ENCODE peak calls at places on chromosome 10, in five cellular contexts. H is fibroblast of the aortic adventitia, N is AG10803, E is DND-41, W is RWPE1. S is an unnamed sample.

GRCh38 chr10:99694171-99694570 is 34.9 kb downstream of the ENTPD7 start:
- DNase-seq in W (no peak), N (peak; percentile 92), E (no peak), H (peak; percentile 75), S (no peak)

GRCh38 chr10:78934499-78934898 is 134.3 kb upstream of the ZMIZ1 start:
- DNase-seq in E (no peak), N (peak; percentile 46), W (no peak), H (peak; percentile 20), S (no peak)

GRCh38 chr10:103086799-103087198 is 106.3 kb downstream of the NT5C2 start:
- DNase-seq in N (no peak), E (no peak), H (no peak), W (no peak), S (no peak)

GRCh38 chr10:72808001-72808400 is 85.5 kb upstream of the OIT3 start:
- DNase-seq in E (no peak), W (no peak), H (no peak), N (no peak), S (no peak)

GRCh38 chr10:93068411-93069244 is 5.1 kb upstream of the CYP26A1 start:
- DNase-seq in N (peak; percentile 30), H (no peak), E (no peak), W (no peak), S (peak; percentile 72)

GRCh38 chr10:17244712-17245365 is 16.8 kb downstream of the VIM start:
- DNase-seq in H (peak; percentile 34), W (no peak), E (no peak), N (peak; percentile 52), S (no peak)

GRCh38 chr10:112343056-112343806 is 30.7 kb upstream of the ACSL5 start:
- DNase-seq in E (no peak), H (no peak), W (no peak), N (no peak), S (no peak)

GRCh38 chr10:27744478-27745379 is 890 bp downstream of the MKX start:
- DNase-seq in E (no peak), H (no peak), N (peak; percentile 71), W (no peak), S (peak; percentile 71)

GRCh38 chr10:102122450-102122849 is 2.3 kb upstream of the LDB1 start:
- DNase-seq in E (no peak), H (no peak), N (no peak), W (no peak), S (no peak)

GRCh38 chr10:18158698-18159342 is 18.6 kb downstream of the CACNB2 start:
- DNase-seq in N (peak; percentile 65), W (no peak), H (peak; percentile 83), E (no peak), S (no peak)

GRCh38 chr10:116774728-116775151 is 32.4 kb upstream of the HSPA12A start:
- DNase-seq in H (no peak), N (no peak), E (no peak), W (peak; percentile 70), S (no peak)

GRCh38 chr10:13712799-13713581 is 126.2 kb downstream of the PRPF18 start:
- DNase-seq in W (peak; percentile 80), E (peak; percentile 62), N (peak; percentile 98), H (peak; percentile 97), S (no peak)

GRCh38 chr10:78634835-78635234 is 433.9 kb upstream of the ZMIZ1 start:
- DNase-seq in W (no peak), H (peak; percentile 91), N (peak; percentile 60), E (no peak), S (no peak)

GRCh38 chr10:78757542-78757941 is 311.2 kb upstream of the ZMIZ1 start:
- DNase-seq in W (peak; percentile 42), E (no peak), N (peak; percentile 83), H (peak; percentile 65), S (no peak)

GRCh38 chr10:27865221-27865635 is 119.6 kb upstream of the MKX start:
- DNase-seq in W (peak; percentile 49), H (no peak), E (no peak), N (peak; percentile 44), S (no peak)

DNA sequence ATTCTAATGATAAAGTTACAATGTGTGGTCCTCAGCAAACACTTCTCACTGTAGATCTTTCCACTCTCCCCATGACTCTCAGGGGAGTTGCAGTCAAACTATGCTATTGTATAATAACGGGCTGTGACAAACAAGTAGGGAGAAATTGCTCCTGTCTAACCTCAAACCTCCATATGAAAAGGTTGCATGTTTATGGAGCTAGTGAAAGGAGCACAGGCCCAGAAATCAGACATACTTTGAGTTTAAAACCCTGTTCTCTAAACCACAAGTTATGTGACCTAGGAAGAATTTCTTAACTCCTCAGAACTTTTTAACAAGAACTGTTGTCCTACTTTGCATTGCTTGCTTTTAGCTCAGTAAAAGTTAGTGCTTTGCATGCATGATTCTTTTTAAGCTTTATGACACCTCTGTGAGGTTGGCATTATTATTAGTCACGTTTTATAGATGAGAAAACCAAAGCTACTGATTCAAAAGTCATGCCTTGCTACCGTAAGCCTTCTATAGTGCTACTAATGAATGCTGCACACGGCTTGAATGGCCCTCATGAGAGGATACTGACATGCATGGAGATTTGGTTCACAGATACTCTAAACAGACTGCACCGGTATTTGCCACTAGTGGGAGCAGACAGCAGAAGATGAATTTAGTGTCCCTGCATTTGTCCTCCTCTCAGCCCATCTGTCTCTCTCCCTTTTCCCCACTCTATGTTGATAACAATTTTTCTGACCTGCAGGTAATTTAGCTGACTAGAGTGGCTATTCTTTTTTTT is 129.5 kb upstream of the PCGF5 start:
- DNase-seq in W (no peak), H (peak; percentile 6), N (peak; percentile 37), E (peak; percentile 37), S (no peak)
- TF ChIP-seq CTCF in W (no peak), H (peak; percentile 30), N (peak; percentile 38), E (peak; percentile 62), S (peak; percentile 10)

GRCh38 chr10:37976880-37977203 is 395 bp upstream of the ZNF25 start:
- DNase-seq in N (no peak), E (no peak), H (no peak), W (no peak), S (no peak)
- TF ChIP-seq CTCF in N (no peak), E (no peak), H (no peak), W (peak; percentile 31), S (peak; percentile 9)

GRCh38 chr10:119253433-119254174 is 46.2 kb downstream of the GRK5 start:
- DNase-seq in N (peak; percentile 95), H (peak; percentile 97), W (peak; percentile 88), E (no peak), S (peak; percentile 48)
- TF ChIP-seq CTCF in N (peak; percentile 34), H (peak; percentile 51), W (no peak), E (no peak), S (no peak)

GRCh38 chr10:89836840-89837172 is 135.4 kb downstream of the KIF20B start:
- DNase-seq in W (no peak), E (no peak), H (no peak), N (no peak), S (no peak)

GRCh38 chr10:89838002-89838615 is 136.7 kb downstream of the KIF20B start:
- DNase-seq in W (no peak), H (no peak), E (no peak), N (no peak), S (no peak)

DNA sequence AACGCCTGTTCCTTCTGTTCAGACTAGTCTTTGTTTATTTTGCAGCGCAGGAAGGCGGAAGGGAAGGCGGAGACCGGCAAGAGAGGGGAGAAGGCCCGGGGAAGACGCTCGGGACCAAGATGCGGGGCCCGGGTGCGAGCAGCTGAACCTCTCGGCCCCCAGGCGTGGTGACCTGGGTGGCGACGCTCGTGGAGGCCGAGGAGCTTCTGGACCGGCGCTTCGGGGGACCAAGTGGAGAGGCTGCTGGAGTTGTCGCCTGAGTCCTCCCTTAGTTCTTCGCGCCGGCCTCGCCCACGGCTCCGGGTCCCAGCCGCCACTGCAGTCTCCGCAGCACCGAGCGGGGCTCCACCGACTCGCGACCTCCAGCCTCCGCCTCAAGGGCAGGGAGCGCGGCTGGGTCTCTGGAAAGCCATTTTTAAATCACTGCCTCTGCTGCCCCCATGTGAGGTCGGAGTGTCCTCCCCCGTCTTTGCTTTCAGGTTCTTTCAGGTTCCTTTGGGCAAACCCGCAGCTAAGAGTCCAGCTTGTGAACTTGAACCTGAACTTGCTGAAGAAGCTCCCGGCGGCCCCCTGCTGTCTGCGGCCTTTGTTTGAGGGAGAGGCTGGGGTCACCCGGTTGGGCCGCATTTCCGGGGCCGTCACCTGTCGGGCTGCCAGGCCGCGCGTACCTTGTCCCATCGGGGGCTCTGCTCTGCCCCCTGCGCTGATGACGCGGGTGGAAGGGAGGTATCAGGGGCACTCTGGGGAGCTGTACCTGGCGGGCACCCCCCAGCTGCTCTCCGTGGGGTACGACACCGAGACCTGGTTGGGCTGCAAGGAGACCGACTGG is 136.0 kb downstream of the KIF20B start:
- DNase-seq in E (no peak), N (peak; percentile 18), W (no peak), H (peak; percentile 9), S (no peak)
- TF ChIP-seq CTCF in E (no peak), N (peak; percentile 3), W (no peak), H (peak; percentile 5), S (no peak)

DNA sequence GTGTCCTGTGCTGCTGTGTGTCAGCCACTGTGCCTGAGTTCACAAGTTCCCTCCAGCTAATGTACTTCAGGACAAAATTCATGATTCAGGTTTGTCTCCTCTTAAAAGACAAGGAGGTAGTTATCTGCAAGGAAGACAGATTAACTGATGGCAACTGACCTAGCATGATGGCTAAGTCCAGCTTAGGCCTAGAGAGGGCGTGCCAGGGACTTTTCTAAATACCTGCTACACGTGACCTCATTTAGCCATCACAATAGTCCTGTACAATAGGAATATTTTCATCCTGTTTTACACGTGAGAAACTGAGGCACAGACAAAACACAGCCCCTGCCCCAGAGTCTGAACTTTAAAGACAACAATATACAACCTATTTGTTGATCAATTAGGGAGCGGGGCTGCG is 275.7 kb downstream of the XPNPEP1 start:
- DNase-seq in N (no peak), E (no peak), W (no peak), H (no peak), S (no peak)
- TF ChIP-seq CTCF in N (no peak), E (no peak), W (no peak), H (no peak), S (no peak)

GRCh38 chr10:83037653-83038052 is 1101.7 kb upstream of the GHITM start:
- DNase-seq in N (no peak), E (no peak), W (no peak), H (no peak), S (no peak)
- TF ChIP-seq CTCF in N (no peak), E (no peak), W (no peak), H (no peak), S (no peak)

GRCh38 chr10:31490858-31491504 is 172.0 kb downstream of the ZEB1 start:
- DNase-seq in H (peak; percentile 63), N (peak; percentile 55), W (no peak), E (peak; percentile 49), S (peak; percentile 15)
- TF ChIP-seq CTCF in H (peak; percentile 46), N (peak; percentile 69), W (no peak), E (peak; percentile 77), S (peak; percentile 58)

DNA sequence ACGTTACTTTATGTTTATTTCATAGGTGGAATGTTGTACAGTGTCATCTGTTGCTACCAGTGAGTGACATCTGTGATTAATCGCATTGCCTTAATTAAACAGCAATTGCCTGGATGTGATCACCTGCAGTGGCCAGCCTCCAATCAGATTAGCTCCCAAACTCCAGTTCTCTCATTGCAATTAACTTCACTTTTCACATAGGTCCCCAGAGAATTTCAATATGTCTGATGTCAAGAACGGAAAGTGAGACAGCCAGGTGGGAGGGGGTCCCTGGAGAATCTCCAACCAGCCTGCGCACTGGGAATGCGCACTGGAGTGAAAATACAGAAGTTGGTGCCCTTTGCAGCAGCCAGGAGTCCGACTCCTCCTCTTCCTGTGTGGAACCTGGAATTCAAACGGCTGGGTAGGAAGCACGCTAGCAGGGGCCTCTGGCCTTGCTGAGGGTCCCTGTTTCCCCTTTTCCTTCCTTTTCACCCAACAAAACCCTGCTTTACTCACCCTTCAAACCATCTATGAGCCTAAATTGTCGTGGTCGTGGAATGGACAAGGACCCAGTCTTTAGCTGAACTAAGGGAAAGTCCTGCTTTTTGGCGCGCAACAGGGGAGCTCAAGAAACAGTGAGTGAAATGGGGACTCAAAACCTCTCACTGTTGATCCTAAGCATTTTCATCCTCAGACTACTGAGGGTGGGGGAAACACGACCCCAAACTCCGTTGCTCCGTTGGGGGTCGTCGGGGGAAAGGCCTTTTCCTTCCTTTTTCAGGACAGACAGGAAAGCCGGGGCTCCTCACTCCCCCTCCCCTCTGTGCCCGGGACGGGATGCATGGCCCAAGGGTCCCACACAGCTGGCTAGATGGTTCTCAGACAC is 1355.5 kb upstream of the LRRTM3 start:
- DNase-seq in E (no peak), H (peak; percentile 7), N (peak; percentile 29), W (peak; percentile 20), S (peak; percentile 78)
- TF ChIP-seq CTCF in E (no peak), H (no peak), N (no peak), W (no peak), S (no peak)

S was measured in nephron progenitor cell.